ENCODE peak calls at places on chromosome 16, in eight cellular contexts. One of them, this sample, is unnamed.

GRCh38 chr16:35599429-35600165 is 2140.2 kb downstream of the TP53TG3F start:
- DNase-seq in body of pancreas: no peak
- DNase-seq in GM12865: peak
- DNase-seq in neural crest cell: no peak
- DNase-seq in stimulated activated CD8-positive, alpha-beta memory T cell treated with anti-CD3 and anti-CD28 coated beads, Interleukin-7, amount 100 ng/mL, for 1 hour: no peak
- DNase-seq in pons: no peak
- DNase-seq in heart right ventricle: no peak
- DNase-seq in non-pigmented ciliary epithelial cell: no peak
- DNase-seq in this sample: no peak

GRCh38 chr16:22264786-22265185 is 32.4 kb upstream of the POLR3E start:
- DNase-seq in body of pancreas: no peak
- DNase-seq in GM12865: no peak
- DNase-seq in neural crest cell: no peak
- DNase-seq in stimulated activated CD8-positive, alpha-beta memory T cell treated with anti-CD3 and anti-CD28 coated beads, Interleukin-7, amount 100 ng/mL, for 1 hour: no peak
- DNase-seq in pons: no peak
- DNase-seq in heart right ventricle: no peak
- DNase-seq in non-pigmented ciliary epithelial cell: no peak
- DNase-seq in this sample: no peak

GRCh38 chr16:3003582-3004270 is 9.0 kb upstream of the CLDN9 start:
- DNase-seq in body of pancreas: peak
- DNase-seq in GM12865: peak
- DNase-seq in neural crest cell: peak
- DNase-seq in stimulated activated CD8-positive, alpha-beta memory T cell treated with anti-CD3 and anti-CD28 coated beads, Interleukin-7, amount 100 ng/mL, for 1 hour: peak
- DNase-seq in pons: peak
- DNase-seq in heart right ventricle: peak
- DNase-seq in non-pigmented ciliary epithelial cell: peak
- DNase-seq in this sample: peak

GRCh38 chr16:68475071-68475470 is 26.8 kb upstream of the SMPD3 start:
- DNase-seq in body of pancreas: no peak
- DNase-seq in GM12865: no peak
- DNase-seq in neural crest cell: no peak
- DNase-seq in stimulated activated CD8-positive, alpha-beta memory T cell treated with anti-CD3 and anti-CD28 coated beads, Interleukin-7, amount 100 ng/mL, for 1 hour: no peak
- DNase-seq in pons: no peak
- DNase-seq in heart right ventricle: no peak
- DNase-seq in non-pigmented ciliary epithelial cell: no peak
- DNase-seq in this sample: no peak

GRCh38 chr16:73058616-73059409 is 10.9 kb upstream of the ZFHX3 start:
- DNase-seq in body of pancreas: peak
- DNase-seq in GM12865: peak
- DNase-seq in neural crest cell: peak
- DNase-seq in stimulated activated CD8-positive, alpha-beta memory T cell treated with anti-CD3 and anti-CD28 coated beads, Interleukin-7, amount 100 ng/mL, for 1 hour: no peak
- DNase-seq in pons: no peak
- DNase-seq in heart right ventricle: peak
- DNase-seq in non-pigmented ciliary epithelial cell: no peak
- DNase-seq in this sample: no peak

GRCh38 chr16:46908540-46909372 is 24.6 kb downstream of the GPT2 start:
- DNase-seq in body of pancreas: peak
- DNase-seq in GM12865: peak
- DNase-seq in neural crest cell: peak
- DNase-seq in stimulated activated CD8-positive, alpha-beta memory T cell treated with anti-CD3 and anti-CD28 coated beads, Interleukin-7, amount 100 ng/mL, for 1 hour: peak
- DNase-seq in pons: peak
- DNase-seq in heart right ventricle: no peak
- DNase-seq in non-pigmented ciliary epithelial cell: no peak
- DNase-seq in this sample: peak

GRCh38 chr16:25716186-25716585 is 24.4 kb downstream of the HS3ST4 start:
- DNase-seq in body of pancreas: no peak
- DNase-seq in GM12865: no peak
- DNase-seq in neural crest cell: no peak
- DNase-seq in stimulated activated CD8-positive, alpha-beta memory T cell treated with anti-CD3 and anti-CD28 coated beads, Interleukin-7, amount 100 ng/mL, for 1 hour: no peak
- DNase-seq in pons: peak
- DNase-seq in heart right ventricle: no peak
- DNase-seq in non-pigmented ciliary epithelial cell: no peak
- DNase-seq in this sample: no peak

GRCh38 chr16:85166699-85167588 is 54.7 kb upstream of the CIBAR2 start:
- DNase-seq in body of pancreas: no peak
- DNase-seq in GM12865: no peak
- DNase-seq in neural crest cell: no peak
- DNase-seq in stimulated activated CD8-positive, alpha-beta memory T cell treated with anti-CD3 and anti-CD28 coated beads, Interleukin-7, amount 100 ng/mL, for 1 hour: no peak
- DNase-seq in pons: no peak
- DNase-seq in heart right ventricle: no peak
- DNase-seq in non-pigmented ciliary epithelial cell: no peak
- DNase-seq in this sample: no peak

GRCh38 chr16:50653633-50654524 is 27.2 kb downstream of the SNX20 start:
- DNase-seq in body of pancreas: peak
- DNase-seq in GM12865: no peak
- DNase-seq in neural crest cell: no peak
- DNase-seq in stimulated activated CD8-positive, alpha-beta memory T cell treated with anti-CD3 and anti-CD28 coated beads, Interleukin-7, amount 100 ng/mL, for 1 hour: no peak
- DNase-seq in pons: no peak
- DNase-seq in heart right ventricle: no peak
- DNase-seq in non-pigmented ciliary epithelial cell: no peak
- DNase-seq in this sample: no peak

GRCh38 chr16:13150181-13150885 is 248.9 kb downstream of the SHISA9 start:
- DNase-seq in body of pancreas: no peak
- DNase-seq in GM12865: no peak
- DNase-seq in neural crest cell: no peak
- DNase-seq in stimulated activated CD8-positive, alpha-beta memory T cell treated with anti-CD3 and anti-CD28 coated beads, Interleukin-7, amount 100 ng/mL, for 1 hour: no peak
- DNase-seq in pons: no peak
- DNase-seq in heart right ventricle: no peak
- DNase-seq in non-pigmented ciliary epithelial cell: no peak
- DNase-seq in this sample: no peak

GRCh38 chr16:70754874-70755600 is 45.9 kb downstream of the VAC14 start:
- DNase-seq in body of pancreas: no peak
- DNase-seq in GM12865: no peak
- DNase-seq in neural crest cell: no peak
- DNase-seq in stimulated activated CD8-positive, alpha-beta memory T cell treated with anti-CD3 and anti-CD28 coated beads, Interleukin-7, amount 100 ng/mL, for 1 hour: no peak
- DNase-seq in pons: no peak
- DNase-seq in heart right ventricle: no peak
- DNase-seq in non-pigmented ciliary epithelial cell: no peak
- DNase-seq in this sample: no peak

GRCh38 chr16:23534868-23535860 is 22.0 kb downstream of the EARS2 start:
- DNase-seq in body of pancreas: no peak
- DNase-seq in GM12865: no peak
- DNase-seq in neural crest cell: no peak
- DNase-seq in stimulated activated CD8-positive, alpha-beta memory T cell treated with anti-CD3 and anti-CD28 coated beads, Interleukin-7, amount 100 ng/mL, for 1 hour: no peak
- DNase-seq in pons: no peak
- DNase-seq in heart right ventricle: no peak
- DNase-seq in non-pigmented ciliary epithelial cell: no peak
- DNase-seq in this sample: no peak

GRCh38 chr16:11487289-11487688 is 99.4 kb downstream of the LITAF start:
- DNase-seq in body of pancreas: no peak
- DNase-seq in GM12865: no peak
- DNase-seq in neural crest cell: no peak
- DNase-seq in stimulated activated CD8-positive, alpha-beta memory T cell treated with anti-CD3 and anti-CD28 coated beads, Interleukin-7, amount 100 ng/mL, for 1 hour: no peak
- DNase-seq in pons: no peak
- DNase-seq in heart right ventricle: no peak
- DNase-seq in non-pigmented ciliary epithelial cell: no peak
- DNase-seq in this sample: no peak

GRCh38 chr16:3681206-3681605 is 26.7 kb downstream of the DNASE1 start:
- DNase-seq in body of pancreas: peak
- DNase-seq in GM12865: no peak
- DNase-seq in neural crest cell: no peak
- DNase-seq in stimulated activated CD8-positive, alpha-beta memory T cell treated with anti-CD3 and anti-CD28 coated beads, Interleukin-7, amount 100 ng/mL, for 1 hour: no peak
- DNase-seq in pons: peak
- DNase-seq in heart right ventricle: peak
- DNase-seq in non-pigmented ciliary epithelial cell: no peak
- DNase-seq in this sample: no peak

GRCh38 chr16:2033057-2033911 is 6.6 kb downstream of the NHERF2 start:
- DNase-seq in body of pancreas: no peak
- DNase-seq in GM12865: no peak
- DNase-seq in neural crest cell: no peak
- DNase-seq in stimulated activated CD8-positive, alpha-beta memory T cell treated with anti-CD3 and anti-CD28 coated beads, Interleukin-7, amount 100 ng/mL, for 1 hour: no peak
- DNase-seq in pons: peak
- DNase-seq in heart right ventricle: peak
- DNase-seq in non-pigmented ciliary epithelial cell: no peak
- DNase-seq in this sample: peak

GRCh38 chr16:26273607-26274006 is 581.8 kb downstream of the HS3ST4 start:
- DNase-seq in body of pancreas: no peak
- DNase-seq in GM12865: no peak
- DNase-seq in neural crest cell: no peak
- DNase-seq in stimulated activated CD8-positive, alpha-beta memory T cell treated with anti-CD3 and anti-CD28 coated beads, Interleukin-7, amount 100 ng/mL, for 1 hour: no peak
- DNase-seq in pons: no peak
- DNase-seq in heart right ventricle: no peak
- DNase-seq in non-pigmented ciliary epithelial cell: no peak
- DNase-seq in this sample: no peak

GRCh38 chr16:85856054-85856453 is 42.9 kb upstream of the IRF8 start:
- DNase-seq in body of pancreas: no peak
- DNase-seq in GM12865: no peak
- DNase-seq in neural crest cell: no peak
- DNase-seq in stimulated activated CD8-positive, alpha-beta memory T cell treated with anti-CD3 and anti-CD28 coated beads, Interleukin-7, amount 100 ng/mL, for 1 hour: no peak
- DNase-seq in pons: no peak
- DNase-seq in heart right ventricle: no peak
- DNase-seq in non-pigmented ciliary epithelial cell: no peak
- DNase-seq in this sample: no peak

GRCh38 chr16:17989255-17989654 is 347.3 kb downstream of the NPIPA8 start:
- DNase-seq in body of pancreas: no peak
- DNase-seq in GM12865: no peak
- DNase-seq in neural crest cell: no peak
- DNase-seq in stimulated activated CD8-positive, alpha-beta memory T cell treated with anti-CD3 and anti-CD28 coated beads, Interleukin-7, amount 100 ng/mL, for 1 hour: no peak
- DNase-seq in pons: no peak
- DNase-seq in heart right ventricle: no peak
- DNase-seq in non-pigmented ciliary epithelial cell: no peak
- DNase-seq in this sample: no peak

GRCh38 chr16:20741555-20742285 is at the start of gene THUMPD1:
- DNase-seq in body of pancreas: peak
- DNase-seq in GM12865: peak
- DNase-seq in neural crest cell: peak
- DNase-seq in stimulated activated CD8-positive, alpha-beta memory T cell treated with anti-CD3 and anti-CD28 coated beads, Interleukin-7, amount 100 ng/mL, for 1 hour: peak
- DNase-seq in pons: peak
- DNase-seq in heart right ventricle: peak
- DNase-seq in non-pigmented ciliary epithelial cell: peak
- DNase-seq in this sample: peak

GRCh38 chr16:23302045-23302956 is at the start of gene SCNN1B:
- DNase-seq in body of pancreas: no peak
- DNase-seq in GM12865: peak
- DNase-seq in neural crest cell: no peak
- DNase-seq in stimulated activated CD8-positive, alpha-beta memory T cell treated with anti-CD3 and anti-CD28 coated beads, Interleukin-7, amount 100 ng/mL, for 1 hour: no peak
- DNase-seq in pons: no peak
- DNase-seq in heart right ventricle: peak
- DNase-seq in non-pigmented ciliary epithelial cell: no peak
- DNase-seq in this sample: peak

GRCh38 chr16:86396318-86396882 is 113.9 kb upstream of the FOXF1 start:
- DNase-seq in body of pancreas: no peak
- DNase-seq in GM12865: no peak
- DNase-seq in neural crest cell: no peak
- DNase-seq in stimulated activated CD8-positive, alpha-beta memory T cell treated with anti-CD3 and anti-CD28 coated beads, Interleukin-7, amount 100 ng/mL, for 1 hour: no peak
- DNase-seq in pons: no peak
- DNase-seq in heart right ventricle: no peak
- DNase-seq in non-pigmented ciliary epithelial cell: peak
- DNase-seq in this sample: peak

GRCh38 chr16:59540621-59541020 is 806.5 kb upstream of the GOT2 start:
- DNase-seq in body of pancreas: no peak
- DNase-seq in GM12865: no peak
- DNase-seq in neural crest cell: no peak
- DNase-seq in stimulated activated CD8-positive, alpha-beta memory T cell treated with anti-CD3 and anti-CD28 coated beads, Interleukin-7, amount 100 ng/mL, for 1 hour: no peak
- DNase-seq in pons: no peak
- DNase-seq in heart right ventricle: no peak
- DNase-seq in non-pigmented ciliary epithelial cell: no peak
- DNase-seq in this sample: no peak

This sample was measured in transverse colon.